ENCODE peak calls at places on chromosomes 3 and 15, in ten cellular contexts. One of them, this sample, is unnamed.

GRCh38 chr3:127286571-127287140 is 1.2 kb downstream of the PRR20G start:
- DNase-seq in GM12891: no peak
- DNase-seq in HepG2: no peak
- DNase-seq in SK-N-SH: no peak
- DNase-seq in suprapubic skin: no peak
- DNase-seq in vagina: no peak
- DNase-seq in GM12892: no peak
- DNase-seq in HCT116: no peak
- DNase-seq in esophagus muscularis mucosa: peak
- DNase-seq in HL-60: no peak
- DNase-seq in this sample: no peak

GRCh38 chr3:125121246-125122010 is 65.6 kb upstream of the HEG1 start:
- DNase-seq in HL-60: no peak
- DNase-seq in suprapubic skin: peak
- DNase-seq in HepG2: no peak
- DNase-seq in GM12891: no peak
- DNase-seq in GM12892: peak
- DNase-seq in SK-N-SH: no peak
- DNase-seq in HCT116: no peak
- DNase-seq in esophagus muscularis mucosa: no peak
- DNase-seq in vagina: no peak
- DNase-seq in this sample: no peak

GRCh38 chr3:118501152-118501551 is 533.5 kb downstream of the IGSF11 start:
- DNase-seq in GM12891: no peak
- DNase-seq in HL-60: no peak
- DNase-seq in HepG2: peak
- DNase-seq in GM12892: no peak
- DNase-seq in suprapubic skin: no peak
- DNase-seq in vagina: no peak
- DNase-seq in HCT116: peak
- DNase-seq in esophagus muscularis mucosa: no peak
- DNase-seq in SK-N-SH: peak
- DNase-seq in this sample: peak

GRCh38 chr3:19436746-19437145 is 288.4 kb downstream of the KCNH8 start:
- DNase-seq in GM12891: no peak
- DNase-seq in HCT116: no peak
- DNase-seq in HepG2: no peak
- DNase-seq in esophagus muscularis mucosa: no peak
- DNase-seq in SK-N-SH: no peak
- DNase-seq in suprapubic skin: no peak
- DNase-seq in GM12892: no peak
- DNase-seq in HL-60: no peak
- DNase-seq in vagina: no peak
- DNase-seq in this sample: no peak

GRCh38 chr3:156892701-156893100 is 66.5 kb downstream of the LEKR1 start:
- DNase-seq in HL-60: no peak
- DNase-seq in suprapubic skin: no peak
- DNase-seq in esophagus muscularis mucosa: no peak
- DNase-seq in HCT116: peak
- DNase-seq in HepG2: peak
- DNase-seq in GM12891: no peak
- DNase-seq in SK-N-SH: no peak
- DNase-seq in GM12892: no peak
- DNase-seq in vagina: no peak
- DNase-seq in this sample: no peak

GRCh38 chr3:100106531-100107155 is 7.7 kb downstream of the FILIP1L start:
- DNase-seq in esophagus muscularis mucosa: no peak
- DNase-seq in GM12891: no peak
- DNase-seq in HCT116: no peak
- DNase-seq in vagina: no peak
- DNase-seq in GM12892: no peak
- DNase-seq in HL-60: no peak
- DNase-seq in SK-N-SH: no peak
- DNase-seq in suprapubic skin: no peak
- DNase-seq in HepG2: no peak
- DNase-seq in this sample: no peak

GRCh38 chr3:179826247-179826637 is 173.4 kb downstream of the USP13 start:
- DNase-seq in SK-N-SH: no peak
- DNase-seq in esophagus muscularis mucosa: no peak
- DNase-seq in HCT116: no peak
- DNase-seq in HepG2: no peak
- DNase-seq in vagina: no peak
- DNase-seq in GM12892: no peak
- DNase-seq in suprapubic skin: no peak
- DNase-seq in GM12891: no peak
- DNase-seq in HL-60: no peak
- DNase-seq in this sample: no peak

GRCh38 chr3:46866720-46867549 is 3.7 kb upstream of the MYL3 start:
- DNase-seq in vagina: no peak
- DNase-seq in suprapubic skin: peak
- DNase-seq in HepG2: peak
- DNase-seq in HCT116: no peak
- DNase-seq in SK-N-SH: peak
- DNase-seq in GM12892: peak
- DNase-seq in GM12891: peak
- DNase-seq in HL-60: peak
- DNase-seq in esophagus muscularis mucosa: peak
- DNase-seq in this sample: peak

GRCh38 chr3:52154135-52155094 is at the start of gene POC1A:
- DNase-seq in vagina: no peak
- DNase-seq in GM12892: peak
- DNase-seq in HL-60: peak
- DNase-seq in suprapubic skin: peak
- DNase-seq in HepG2: peak
- DNase-seq in HCT116: peak
- DNase-seq in GM12891: peak
- DNase-seq in SK-N-SH: peak
- DNase-seq in esophagus muscularis mucosa: peak
- DNase-seq in this sample: peak

GRCh38 chr3:188975612-188976314 is 196.0 kb upstream of the TPRG1 start:
- DNase-seq in HCT116: no peak
- DNase-seq in GM12892: no peak
- DNase-seq in suprapubic skin: no peak
- DNase-seq in GM12891: no peak
- DNase-seq in HL-60: no peak
- DNase-seq in vagina: no peak
- DNase-seq in esophagus muscularis mucosa: no peak
- DNase-seq in SK-N-SH: no peak
- DNase-seq in HepG2: no peak
- DNase-seq in this sample: no peak

GRCh38 chr3:128337305-128337704 is 129.4 kb downstream of the DNAJB8 start:
- DNase-seq in HL-60: no peak
- DNase-seq in HCT116: no peak
- DNase-seq in suprapubic skin: no peak
- DNase-seq in esophagus muscularis mucosa: no peak
- DNase-seq in vagina: no peak
- DNase-seq in GM12892: no peak
- DNase-seq in HepG2: no peak
- DNase-seq in GM12891: no peak
- DNase-seq in SK-N-SH: no peak
- DNase-seq in this sample: no peak

GRCh38 chr3:53496984-53497383 is 2.6 kb downstream of the CACNA1D start:
- DNase-seq in vagina: no peak
- DNase-seq in esophagus muscularis mucosa: no peak
- DNase-seq in SK-N-SH: no peak
- DNase-seq in GM12891: no peak
- DNase-seq in GM12892: no peak
- DNase-seq in suprapubic skin: no peak
- DNase-seq in HepG2: no peak
- DNase-seq in HL-60: peak
- DNase-seq in HCT116: no peak
- DNase-seq in this sample: no peak

GRCh38 chr3:162769559-162769958 is 1273.0 kb downstream of the OTOL1 start:
- DNase-seq in HL-60: no peak
- DNase-seq in HepG2: no peak
- DNase-seq in GM12891: no peak
- DNase-seq in GM12892: no peak
- DNase-seq in suprapubic skin: no peak
- DNase-seq in HCT116: no peak
- DNase-seq in SK-N-SH: no peak
- DNase-seq in vagina: no peak
- DNase-seq in esophagus muscularis mucosa: no peak
- DNase-seq in this sample: no peak

GRCh38 chr15:68374346-68374745 is 57.6 kb downstream of the ITGA11 start:
- DNase-seq in esophagus muscularis mucosa: no peak
- DNase-seq in suprapubic skin: peak
- DNase-seq in HepG2: no peak
- DNase-seq in GM12891: no peak
- DNase-seq in HCT116: no peak
- DNase-seq in SK-N-SH: no peak
- DNase-seq in GM12892: no peak
- DNase-seq in HL-60: no peak
- DNase-seq in vagina: peak
- DNase-seq in this sample: peak

GRCh38 chr3:1515842-1516241 is 423.0 kb downstream of the CNTN6 start:
- DNase-seq in suprapubic skin: no peak
- DNase-seq in GM12891: no peak
- DNase-seq in HepG2: no peak
- DNase-seq in SK-N-SH: peak
- DNase-seq in vagina: no peak
- DNase-seq in HCT116: no peak
- DNase-seq in GM12892: no peak
- DNase-seq in HL-60: no peak
- DNase-seq in esophagus muscularis mucosa: no peak
- DNase-seq in this sample: no peak

GRCh38 chr15:40091861-40092415 is 16.7 kb downstream of the BMF start:
- DNase-seq in suprapubic skin: no peak
- DNase-seq in esophagus muscularis mucosa: no peak
- DNase-seq in HL-60: no peak
- DNase-seq in HCT116: no peak
- DNase-seq in HepG2: no peak
- DNase-seq in SK-N-SH: no peak
- DNase-seq in vagina: no peak
- DNase-seq in GM12891: no peak
- DNase-seq in GM12892: no peak
- DNase-seq in this sample: no peak

GRCh38 chr15:101391981-101392566 is 97.0 kb upstream of the SNRPA1 start:
- DNase-seq in vagina: no peak
- DNase-seq in suprapubic skin: peak
- DNase-seq in GM12891: no peak
- DNase-seq in HCT116: no peak
- DNase-seq in HepG2: no peak
- DNase-seq in HL-60: no peak
- DNase-seq in esophagus muscularis mucosa: no peak
- DNase-seq in GM12892: no peak
- DNase-seq in SK-N-SH: no peak
- DNase-seq in this sample: no peak

GRCh38 chr15:85456798-85457197 is 76.4 kb downstream of the AKAP13 start:
- DNase-seq in SK-N-SH: no peak
- DNase-seq in GM12891: no peak
- DNase-seq in esophagus muscularis mucosa: no peak
- DNase-seq in HCT116: no peak
- DNase-seq in HL-60: no peak
- DNase-seq in HepG2: no peak
- DNase-seq in suprapubic skin: no peak
- DNase-seq in vagina: no peak
- DNase-seq in GM12892: no peak
- DNase-seq in this sample: no peak

GRCh38 chr3:174873832-174874231 is 14.7 kb downstream of the NAALADL2 start:
- DNase-seq in HCT116: no peak
- DNase-seq in HepG2: no peak
- DNase-seq in HL-60: no peak
- DNase-seq in suprapubic skin: no peak
- DNase-seq in SK-N-SH: no peak
- DNase-seq in esophagus muscularis mucosa: no peak
- DNase-seq in GM12891: no peak
- DNase-seq in GM12892: no peak
- DNase-seq in vagina: no peak
- DNase-seq in this sample: no peak

DNA sequence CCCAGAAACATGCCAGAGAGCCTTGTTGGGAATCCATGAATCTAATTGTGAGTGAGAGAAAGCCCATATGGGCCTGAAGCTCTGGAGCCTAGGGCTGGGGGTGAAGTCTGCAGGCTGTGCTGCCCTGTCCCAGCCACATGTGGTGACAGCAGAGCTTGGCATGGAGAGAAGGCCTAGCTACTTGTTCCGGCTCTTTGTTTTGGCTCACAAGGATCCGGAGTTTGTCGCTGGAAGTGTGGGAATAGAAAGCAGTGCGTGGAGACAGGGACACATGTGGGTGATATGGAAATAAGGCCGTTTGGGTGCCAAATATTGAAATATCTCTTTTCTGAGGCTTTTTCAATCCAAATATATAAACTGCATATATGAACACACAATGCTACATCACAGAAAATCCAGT is 78.2 kb downstream of the CLSTN2 start:
- DNase-seq in HCT116: no peak
- DNase-seq in suprapubic skin: no peak
- DNase-seq in HepG2: no peak
- DNase-seq in HL-60: no peak
- DNase-seq in vagina: peak
- DNase-seq in GM12892: no peak
- DNase-seq in SK-N-SH: no peak
- DNase-seq in GM12891: no peak
- DNase-seq in esophagus muscularis mucosa: peak
- DNase-seq in this sample: no peak
- TF ChIP-seq POLR2AphosphoS5 in HCT116: no peak
- TF ChIP-seq POLR2AphosphoS5 in suprapubic skin: no peak
- TF ChIP-seq POLR2AphosphoS5 in HepG2: no peak
- TF ChIP-seq POLR2AphosphoS5 in HL-60: no peak
- TF ChIP-seq POLR2AphosphoS5 in vagina: no peak
- TF ChIP-seq POLR2AphosphoS5 in GM12892: no peak
- TF ChIP-seq POLR2AphosphoS5 in SK-N-SH: no peak
- TF ChIP-seq POLR2AphosphoS5 in GM12891: no peak
- TF ChIP-seq POLR2AphosphoS5 in esophagus muscularis mucosa: no peak
- TF ChIP-seq POLR2AphosphoS5 in this sample: no peak

GRCh38 chr3:9205345-9206143 is 43.9 kb downstream of the SRGAP3 start:
- DNase-seq in HCT116: no peak
- DNase-seq in esophagus muscularis mucosa: no peak
- DNase-seq in SK-N-SH: no peak
- DNase-seq in GM12891: peak
- DNase-seq in HepG2: no peak
- DNase-seq in vagina: no peak
- DNase-seq in suprapubic skin: no peak
- DNase-seq in GM12892: peak
- DNase-seq in HL-60: peak
- DNase-seq in this sample: no peak
- TF ChIP-seq POLR2AphosphoS5 in HCT116: no peak
- TF ChIP-seq POLR2AphosphoS5 in esophagus muscularis mucosa: no peak
- TF ChIP-seq POLR2AphosphoS5 in SK-N-SH: no peak
- TF ChIP-seq POLR2AphosphoS5 in GM12891: no peak
- TF ChIP-seq POLR2AphosphoS5 in HepG2: no peak
- TF ChIP-seq POLR2AphosphoS5 in vagina: no peak
- TF ChIP-seq POLR2AphosphoS5 in suprapubic skin: no peak
- TF ChIP-seq POLR2AphosphoS5 in GM12892: no peak
- TF ChIP-seq POLR2AphosphoS5 in HL-60: no peak
- TF ChIP-seq POLR2AphosphoS5 in this sample: no peak

GRCh38 chr15:96345560-96346389 is 15.3 kb downstream of the NR2F2 start:
- DNase-seq in esophagus muscularis mucosa: no peak
- DNase-seq in suprapubic skin: peak
- DNase-seq in HepG2: peak
- DNase-seq in HCT116: no peak
- DNase-seq in SK-N-SH: peak
- DNase-seq in GM12892: peak
- DNase-seq in vagina: no peak
- DNase-seq in HL-60: peak
- DNase-seq in GM12891: peak
- DNase-seq in this sample: peak
- TF ChIP-seq POLR2AphosphoS5 in esophagus muscularis mucosa: peak
- TF ChIP-seq POLR2AphosphoS5 in suprapubic skin: no peak
- TF ChIP-seq POLR2AphosphoS5 in HepG2: no peak
- TF ChIP-seq POLR2AphosphoS5 in HCT116: no peak
- TF ChIP-seq POLR2AphosphoS5 in SK-N-SH: no peak
- TF ChIP-seq POLR2AphosphoS5 in GM12892: no peak
- TF ChIP-seq POLR2AphosphoS5 in vagina: peak
- TF ChIP-seq POLR2AphosphoS5 in HL-60: no peak
- TF ChIP-seq POLR2AphosphoS5 in GM12891: no peak
- TF ChIP-seq POLR2AphosphoS5 in this sample: peak

GRCh38 chr3:98786364-98786930 is 23.3 kb downstream of the ST3GAL6 start:
- DNase-seq in HL-60: peak
- DNase-seq in GM12892: no peak
- DNase-seq in suprapubic skin: no peak
- DNase-seq in HepG2: peak
- DNase-seq in GM12891: no peak
- DNase-seq in HCT116: no peak
- DNase-seq in esophagus muscularis mucosa: no peak
- DNase-seq in SK-N-SH: no peak
- DNase-seq in vagina: no peak
- DNase-seq in this sample: peak
- TF ChIP-seq POLR2AphosphoS5 in HL-60: peak
- TF ChIP-seq POLR2AphosphoS5 in GM12892: no peak
- TF ChIP-seq POLR2AphosphoS5 in suprapubic skin: no peak
- TF ChIP-seq POLR2AphosphoS5 in HepG2: no peak
- TF ChIP-seq POLR2AphosphoS5 in GM12891: no peak
- TF ChIP-seq POLR2AphosphoS5 in HCT116: no peak
- TF ChIP-seq POLR2AphosphoS5 in esophagus muscularis mucosa: no peak
- TF ChIP-seq POLR2AphosphoS5 in SK-N-SH: no peak
- TF ChIP-seq POLR2AphosphoS5 in vagina: no peak
- TF ChIP-seq POLR2AphosphoS5 in this sample: peak

This sample was measured in stomach.